ENCODE peak calls at places on chromosomes 7 and 10, in five cellular contexts. One of them, this sample, is unnamed.

GRCh38 chr7:128247108-128247507 is 6.0 kb downstream of the LEP start:
- DNase-seq in PC-9: no peak
- DNase-seq in bronchial epithelial cell: no peak
- DNase-seq in OCI-LY7: no peak
- DNase-seq in gastrocnemius medialis: no peak
- DNase-seq in this sample: no peak

GRCh38 chr7:135282621-135283295 is 49.1 kb downstream of the STRA8 start:
- DNase-seq in PC-9: no peak
- DNase-seq in bronchial epithelial cell: peak; percentile 55
- DNase-seq in OCI-LY7: no peak
- DNase-seq in gastrocnemius medialis: no peak
- DNase-seq in this sample: no peak

GRCh38 chr7:131370523-131370968 is 42.9 kb downstream of the MKLN1 start:
- DNase-seq in PC-9: peak; percentile 57
- DNase-seq in bronchial epithelial cell: peak; percentile 29
- DNase-seq in OCI-LY7: peak; percentile 35
- DNase-seq in gastrocnemius medialis: no peak
- DNase-seq in this sample: peak; percentile 24

GRCh38 chr7:98470131-98470985 is 69.5 kb upstream of the BAIAP2L1 start:
- DNase-seq in PC-9: peak; percentile 37
- DNase-seq in bronchial epithelial cell: no peak
- DNase-seq in OCI-LY7: no peak
- DNase-seq in gastrocnemius medialis: no peak
- DNase-seq in this sample: peak; percentile 63

GRCh38 chr7:16702433-16702832 is 51.1 kb upstream of the TSPAN13 start:
- DNase-seq in PC-9: no peak
- DNase-seq in bronchial epithelial cell: no peak
- DNase-seq in OCI-LY7: no peak
- DNase-seq in gastrocnemius medialis: no peak
- DNase-seq in this sample: no peak

GRCh38 chr7:41695661-41696322 is 7.1 kb downstream of the INHBA start:
- DNase-seq in PC-9: no peak
- DNase-seq in bronchial epithelial cell: no peak
- DNase-seq in OCI-LY7: no peak
- DNase-seq in gastrocnemius medialis: no peak
- DNase-seq in this sample: no peak

GRCh38 chr7:113085781-113086390 is 741 bp downstream of the GPR85 start:
- DNase-seq in PC-9: no peak
- DNase-seq in bronchial epithelial cell: no peak
- DNase-seq in OCI-LY7: no peak
- DNase-seq in gastrocnemius medialis: no peak
- DNase-seq in this sample: no peak

GRCh38 chr7:100942038-100942774 is 7.1 kb upstream of the MUC3A start:
- DNase-seq in PC-9: no peak
- DNase-seq in bronchial epithelial cell: peak; percentile 50
- DNase-seq in OCI-LY7: no peak
- DNase-seq in gastrocnemius medialis: no peak
- DNase-seq in this sample: no peak

GRCh38 chr7:140447841-140448240 is 31.5 kb downstream of the MKRN1 start:
- DNase-seq in PC-9: no peak
- DNase-seq in bronchial epithelial cell: no peak
- DNase-seq in OCI-LY7: no peak
- DNase-seq in gastrocnemius medialis: no peak
- DNase-seq in this sample: no peak

GRCh38 chr10:21173964-21174669 is 277.0 kb upstream of the NEBL start:
- DNase-seq in PC-9: peak; percentile 90
- DNase-seq in bronchial epithelial cell: peak; percentile 37
- DNase-seq in OCI-LY7: no peak
- DNase-seq in gastrocnemius medialis: no peak
- DNase-seq in this sample: peak; percentile 20

GRCh38 chr7:8443871-8444756 is 10.7 kb downstream of the NXPH1 start:
- DNase-seq in PC-9: no peak
- DNase-seq in bronchial epithelial cell: peak; percentile 0
- DNase-seq in OCI-LY7: no peak
- DNase-seq in gastrocnemius medialis: no peak
- DNase-seq in this sample: no peak

GRCh38 chr7:17421941-17422340 is 123.5 kb downstream of the AHR start:
- DNase-seq in PC-9: no peak
- DNase-seq in bronchial epithelial cell: no peak
- DNase-seq in OCI-LY7: no peak
- DNase-seq in gastrocnemius medialis: no peak
- DNase-seq in this sample: no peak

GRCh38 chr10:36224431-36224985 is 582.4 kb upstream of the FZD8 start:
- DNase-seq in PC-9: no peak
- DNase-seq in bronchial epithelial cell: peak; percentile 56
- DNase-seq in OCI-LY7: no peak
- DNase-seq in gastrocnemius medialis: no peak
- DNase-seq in this sample: no peak

GRCh38 chr10:103276251-103276936 is 544 bp upstream of the INA start:
- DNase-seq in PC-9: no peak
- DNase-seq in bronchial epithelial cell: no peak
- DNase-seq in OCI-LY7: no peak
- DNase-seq in gastrocnemius medialis: no peak
- DNase-seq in this sample: no peak

GRCh38 chr7:3277604-3278572 is 23.2 kb upstream of the SDK1 start:
- DNase-seq in PC-9: no peak
- DNase-seq in bronchial epithelial cell: no peak
- DNase-seq in OCI-LY7: no peak
- DNase-seq in gastrocnemius medialis: no peak
- DNase-seq in this sample: no peak

GRCh38 chr7:12199363-12199762 is 11.7 kb upstream of the TMEM106B start:
- DNase-seq in PC-9: no peak
- DNase-seq in bronchial epithelial cell: peak; percentile 60
- DNase-seq in OCI-LY7: no peak
- DNase-seq in gastrocnemius medialis: no peak
- DNase-seq in this sample: no peak

GRCh38 chr7:152733286-152733934 is 26.1 kb upstream of the ACTR3B start:
- DNase-seq in PC-9: no peak
- DNase-seq in bronchial epithelial cell: peak; percentile 36
- DNase-seq in OCI-LY7: no peak
- DNase-seq in gastrocnemius medialis: no peak
- DNase-seq in this sample: no peak

GRCh38 chr10:83607959-83608745 is 531.2 kb upstream of the GHITM start:
- DNase-seq in PC-9: no peak
- DNase-seq in bronchial epithelial cell: no peak
- DNase-seq in OCI-LY7: no peak
- DNase-seq in gastrocnemius medialis: no peak
- DNase-seq in this sample: no peak

GRCh38 chr7:919924-920341 is 34.5 kb downstream of the ADAP1 start:
- DNase-seq in PC-9: peak; percentile 0
- DNase-seq in bronchial epithelial cell: no peak
- DNase-seq in OCI-LY7: no peak
- DNase-seq in gastrocnemius medialis: no peak
- DNase-seq in this sample: peak; percentile 5

GRCh38 chr7:150727381-150727780 is 9.8 kb upstream of the GIMAP5 start:
- DNase-seq in PC-9: no peak
- DNase-seq in bronchial epithelial cell: no peak
- DNase-seq in OCI-LY7: no peak
- DNase-seq in gastrocnemius medialis: no peak
- DNase-seq in this sample: no peak

GRCh38 chr7:1919539-1920265 is 249.6 kb downstream of the ELFN1 start:
- DNase-seq in PC-9: no peak
- DNase-seq in bronchial epithelial cell: no peak
- DNase-seq in OCI-LY7: no peak
- DNase-seq in gastrocnemius medialis: peak; percentile 61
- DNase-seq in this sample: no peak

GRCh38 chr10:122647383-122647968 is 52.2 kb downstream of the C10orf120 start:
- DNase-seq in PC-9: no peak
- DNase-seq in bronchial epithelial cell: no peak
- DNase-seq in OCI-LY7: no peak
- DNase-seq in gastrocnemius medialis: no peak
- DNase-seq in this sample: no peak

GRCh38 chr7:102196028-102196427 is 90.6 kb upstream of the SH2B2 start:
- DNase-seq in PC-9: no peak
- DNase-seq in bronchial epithelial cell: no peak
- DNase-seq in OCI-LY7: no peak
- DNase-seq in gastrocnemius medialis: no peak
- DNase-seq in this sample: no peak
- H3K36me3 ChIP-seq in PC-9: no peaks in the 10 kb centered on the region
- H3K36me3 ChIP-seq in bronchial epithelial cell: peaks cover 12% of the 10 kb centered on the region
- H3K36me3 ChIP-seq in OCI-LY7: peaks cover 99% of the 10 kb centered on the region
- H3K36me3 ChIP-seq in gastrocnemius medialis: no peaks in the 10 kb centered on the region
- H3K36me3 ChIP-seq in this sample: peaks cover 17% of the 10 kb centered on the region

DNA sequence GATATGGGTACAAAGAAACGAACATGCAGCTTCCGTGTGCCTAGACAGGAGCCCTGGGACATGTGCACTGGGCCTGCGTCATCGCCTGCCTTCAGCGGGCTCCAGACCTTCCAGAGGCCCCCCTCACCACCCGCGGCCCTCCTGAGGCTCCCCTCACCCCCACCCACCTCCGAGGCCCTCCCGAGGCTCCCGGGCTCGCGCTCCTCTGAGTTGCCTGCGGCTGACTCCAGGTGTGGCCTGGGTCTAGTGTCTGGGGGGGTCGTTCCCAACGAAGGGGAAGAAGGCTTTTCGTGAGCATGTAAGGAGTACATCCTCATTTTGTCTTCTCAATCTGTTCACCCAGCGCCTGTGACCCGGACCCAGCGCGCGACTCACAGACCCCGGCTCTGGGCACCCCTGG is 177.3 kb upstream of the ZNF32 start:
- DNase-seq in PC-9: no peak
- DNase-seq in bronchial epithelial cell: no peak
- DNase-seq in OCI-LY7: no peak
- DNase-seq in gastrocnemius medialis: no peak
- DNase-seq in this sample: no peak
- TF ChIP-seq CTCF in PC-9: no peak
- TF ChIP-seq CTCF in bronchial epithelial cell: no peak
- TF ChIP-seq CTCF in OCI-LY7: no peak
- TF ChIP-seq CTCF in gastrocnemius medialis: no peak
- TF ChIP-seq CTCF in this sample: no peak

GRCh38 chr10:8064436-8064835 is 9.9 kb downstream of the GATA3 start:
- DNase-seq in PC-9: no peak
- DNase-seq in bronchial epithelial cell: no peak
- DNase-seq in OCI-LY7: no peak
- DNase-seq in gastrocnemius medialis: no peak
- DNase-seq in this sample: no peak

GRCh38 chr10:8065651-8066050 is 11.2 kb downstream of the GATA3 start:
- DNase-seq in PC-9: no peak
- DNase-seq in bronchial epithelial cell: peak; percentile 84
- DNase-seq in OCI-LY7: no peak
- DNase-seq in gastrocnemius medialis: no peak
- DNase-seq in this sample: no peak

GRCh38 chr10:8066146-8066545 is 11.7 kb downstream of the GATA3 start:
- DNase-seq in PC-9: no peak
- DNase-seq in bronchial epithelial cell: no peak
- DNase-seq in OCI-LY7: no peak
- DNase-seq in gastrocnemius medialis: no peak
- DNase-seq in this sample: no peak

GRCh38 chr10:8063128-8063908 is 8.8 kb downstream of the GATA3 start:
- DNase-seq in PC-9: no peak
- DNase-seq in bronchial epithelial cell: no peak
- DNase-seq in OCI-LY7: no peak
- DNase-seq in gastrocnemius medialis: no peak
- DNase-seq in this sample: no peak

DNA sequence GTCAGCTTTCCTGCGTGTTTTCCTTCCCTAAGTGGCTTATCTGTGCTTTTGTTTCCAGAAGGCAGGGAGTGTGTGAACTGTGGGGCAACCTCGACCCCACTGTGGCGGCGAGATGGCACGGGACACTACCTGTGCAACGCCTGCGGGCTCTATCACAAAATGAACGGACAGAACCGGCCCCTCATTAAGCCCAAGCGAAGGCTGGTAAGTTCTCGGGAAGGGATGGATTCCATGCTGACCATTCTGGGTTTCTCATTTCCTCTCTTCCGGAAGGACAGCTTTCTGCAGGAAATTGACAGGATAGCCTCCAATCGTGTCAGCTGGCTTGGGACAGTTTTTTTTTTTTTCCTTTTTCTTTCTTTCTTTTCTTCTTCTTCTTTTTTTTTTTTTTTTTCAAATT is 9.4 kb downstream of the GATA3 start:
- DNase-seq in PC-9: no peak
- DNase-seq in bronchial epithelial cell: no peak
- DNase-seq in OCI-LY7: no peak
- DNase-seq in gastrocnemius medialis: no peak
- DNase-seq in this sample: no peak
- H3K4me3 ChIP-seq in PC-9: no peak overlapping the region
- H3K4me3 ChIP-seq in bronchial epithelial cell: no peak overlapping the region
- H3K4me3 ChIP-seq in OCI-LY7: no peak overlapping the region
- H3K4me3 ChIP-seq in gastrocnemius medialis: no peak overlapping the region
- H3K4me3 ChIP-seq in this sample: no peak overlapping the region

GRCh38 chr10:3148994-3149393 is 23.6 kb downstream of the PITRM1 start:
- DNase-seq in PC-9: no peak
- DNase-seq in bronchial epithelial cell: no peak
- DNase-seq in OCI-LY7: no peak
- DNase-seq in gastrocnemius medialis: no peak
- DNase-seq in this sample: no peak
- H3K36me3 ChIP-seq in PC-9: no peaks in the 10 kb centered on the region
- H3K36me3 ChIP-seq in bronchial epithelial cell: peaks cover 40% of the 10 kb centered on the region
- H3K36me3 ChIP-seq in OCI-LY7: peaks cover 48% of the 10 kb centered on the region
- H3K36me3 ChIP-seq in gastrocnemius medialis: peaks cover 3% of the 10 kb centered on the region
- H3K36me3 ChIP-seq in this sample: peaks cover 26% of the 10 kb centered on the region

GRCh38 chr10:16116404-16117304 is 256.3 kb upstream of the MINDY3 start:
- DNase-seq in PC-9: peak; percentile 1
- DNase-seq in bronchial epithelial cell: peak; percentile 12
- DNase-seq in OCI-LY7: peak; percentile 20
- DNase-seq in gastrocnemius medialis: no peak
- DNase-seq in this sample: no peak
- TF ChIP-seq CTCF in PC-9: peak; percentile 60
- TF ChIP-seq CTCF in bronchial epithelial cell: peak; percentile 31
- TF ChIP-seq CTCF in OCI-LY7: peak; percentile 75
- TF ChIP-seq CTCF in gastrocnemius medialis: no peak
- TF ChIP-seq CTCF in this sample: peak; percentile 73

GRCh38 chr10:30026578-30026977 is 32.8 kb downstream of the JCAD start:
- DNase-seq in PC-9: no peak
- DNase-seq in bronchial epithelial cell: no peak
- DNase-seq in OCI-LY7: no peak
- DNase-seq in gastrocnemius medialis: no peak
- DNase-seq in this sample: no peak
- H3K4me3 ChIP-seq in PC-9: no peak overlapping the region
- H3K4me3 ChIP-seq in bronchial epithelial cell: no peak overlapping the region
- H3K4me3 ChIP-seq in OCI-LY7: no peak overlapping the region
- H3K4me3 ChIP-seq in gastrocnemius medialis: no peak overlapping the region
- H3K4me3 ChIP-seq in this sample: no peak overlapping the region

GRCh38 chr10:131963350-131963749 is 18.4 kb downstream of the BNIP3 start:
- DNase-seq in PC-9: no peak
- DNase-seq in bronchial epithelial cell: no peak
- DNase-seq in OCI-LY7: no peak
- DNase-seq in gastrocnemius medialis: no peak
- DNase-seq in this sample: no peak

GRCh38 chr10:131961777-131962450 is 19.8 kb downstream of the BNIP3 start:
- DNase-seq in PC-9: no peak
- DNase-seq in bronchial epithelial cell: no peak
- DNase-seq in OCI-LY7: no peak
- DNase-seq in gastrocnemius medialis: no peak
- DNase-seq in this sample: no peak

GRCh38 chr10:131961047-131961776 is 20.5 kb downstream of the BNIP3 start:
- DNase-seq in PC-9: no peak
- DNase-seq in bronchial epithelial cell: no peak
- DNase-seq in OCI-LY7: no peak
- DNase-seq in gastrocnemius medialis: no peak
- DNase-seq in this sample: no peak

GRCh38 chr10:131960631-131961046 is 21.1 kb downstream of the BNIP3 start:
- DNase-seq in PC-9: no peak
- DNase-seq in bronchial epithelial cell: no peak
- DNase-seq in OCI-LY7: no peak
- DNase-seq in gastrocnemius medialis: no peak
- DNase-seq in this sample: no peak

GRCh38 chr10:131959841-131960240 is 21.9 kb downstream of the BNIP3 start:
- DNase-seq in PC-9: no peak
- DNase-seq in bronchial epithelial cell: no peak
- DNase-seq in OCI-LY7: no peak
- DNase-seq in gastrocnemius medialis: no peak
- DNase-seq in this sample: no peak
- H3K36me3 ChIP-seq in PC-9: no peaks in the 10 kb centered on the region
- H3K36me3 ChIP-seq in bronchial epithelial cell: peaks cover 11% of the 10 kb centered on the region
- H3K36me3 ChIP-seq in OCI-LY7: peaks cover 36% of the 10 kb centered on the region
- H3K36me3 ChIP-seq in gastrocnemius medialis: no peaks in the 10 kb centered on the region
- H3K36me3 ChIP-seq in this sample: peaks cover 9% of the 10 kb centered on the region